ENCODE peak calls at places on chromosomes 7 and 10, in ten cellular contexts. H, X, G, Y, S, F, V, O, D and N are unnamed samples.

GRCh38 chr7:94632338-94633024 is 23.5 kb downstream of the SGCE start:
- DNase-seq in G (no peak), D (no peak), H (no peak), O (no peak), Y (no peak), F (no peak), S (no peak), X (no peak), V (no peak), N (no peak)

GRCh38 chr7:54877683-54878082 is 118.7 kb upstream of the SEC61G start:
- DNase-seq in V (no peak), O (no peak), S (no peak), G (no peak), H (no peak), X (no peak), F (no peak), D (peak; percentile 24), Y (no peak), N (no peak)

GRCh38 chr7:23106801-23107713 is 1.5 kb downstream of the KLHL7 start:
- DNase-seq in V (no peak), Y (no peak), G (no peak), F (no peak), O (no peak), D (no peak), H (no peak), S (no peak), X (no peak), N (no peak)

GRCh38 chr7:121442845-121443244 is 46.7 kb upstream of the FAM3C start:
- DNase-seq in Y (no peak), X (no peak), D (no peak), H (no peak), F (no peak), O (no peak), V (no peak), G (no peak), S (no peak), N (no peak)

GRCh38 chr7:84191842-84192241 is 2.7 kb downstream of the SEMA3A start:
- DNase-seq in X (no peak), V (no peak), F (no peak), O (no peak), H (no peak), S (no peak), G (no peak), D (no peak), Y (no peak), N (no peak)

GRCh38 chr7:7203813-7204575 is 21.6 kb downstream of the C1GALT1 start:
- DNase-seq in X (no peak), D (no peak), O (no peak), S (no peak), F (no peak), Y (no peak), G (no peak), H (no peak), V (no peak), N (no peak)

GRCh38 chr7:98559958-98560357 is 57.1 kb upstream of the NPTX2 start:
- DNase-seq in O (peak; percentile 9), G (no peak), S (no peak), F (no peak), V (no peak), X (no peak), H (no peak), D (no peak), Y (peak; percentile 19), N (no peak)

GRCh38 chr7:2471396-2471795 is 4.8 kb downstream of the GRIFIN start:
- DNase-seq in Y (no peak), G (no peak), H (no peak), S (peak; percentile 86), D (no peak), O (no peak), F (no peak), X (no peak), V (no peak), N (no peak)

GRCh38 chr7:46945328-46945727 is 636.6 kb downstream of the TNS3 start:
- DNase-seq in G (no peak), D (no peak), Y (no peak), H (no peak), V (no peak), X (no peak), S (no peak), F (no peak), O (no peak), N (no peak)

DNA sequence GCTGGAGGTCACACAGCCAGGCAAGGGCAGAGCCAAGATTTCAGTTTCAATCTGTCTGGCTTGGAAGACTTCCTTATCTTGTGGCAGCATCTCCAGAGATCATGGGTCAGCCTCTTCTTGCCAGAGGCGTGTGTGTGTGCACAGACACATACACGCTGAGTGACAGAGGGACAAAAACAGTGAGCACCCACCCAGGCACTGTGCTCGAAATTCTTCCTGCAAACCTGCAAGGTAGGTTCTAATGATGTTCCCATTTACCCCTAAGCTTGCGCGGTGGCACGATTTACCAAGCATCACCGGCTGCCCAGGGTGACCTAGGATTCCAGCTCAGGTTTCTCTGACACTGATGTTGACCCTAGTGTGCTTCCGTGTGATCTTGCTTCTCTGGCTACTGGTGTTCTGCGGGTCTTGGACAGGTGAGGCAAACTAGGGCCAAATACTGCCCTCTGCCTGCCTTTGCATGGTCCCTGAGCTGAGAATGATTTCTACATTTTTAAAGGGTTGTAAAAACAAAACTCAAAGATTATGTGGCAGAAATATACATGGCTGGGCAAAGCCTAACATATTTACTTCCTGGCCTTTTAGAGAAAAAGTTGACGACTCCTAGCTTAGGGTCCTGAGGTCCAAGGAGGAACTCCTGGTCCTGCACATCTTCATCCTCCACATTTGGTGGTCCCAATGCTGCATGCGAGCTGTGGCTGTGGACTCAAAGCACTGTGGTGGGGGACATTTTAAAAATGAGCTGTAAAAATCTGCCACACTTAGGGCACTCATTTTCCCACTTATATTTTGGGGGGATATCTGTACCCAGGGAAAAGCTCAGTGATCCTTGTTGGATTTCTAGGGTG is 268.5 kb downstream of the RPS24 start:
- DNase-seq in V (no peak), Y (no peak), S (peak; percentile 62), G (no peak), O (no peak), H (no peak), D (peak; percentile 6), X (no peak), F (no peak), N (no peak)
- TF ChIP-seq CTCF in V (no peak), Y (peak; percentile 41), S (no peak), G (no peak), O (peak; percentile 7), H (peak; percentile 29), D (peak; percentile 49), X (no peak), F (no peak), N (no peak)

GRCh38 chr7:12583922-12584321 is 13.4 kb downstream of the SCIN start:
- DNase-seq in F (no peak), O (no peak), G (no peak), S (no peak), V (no peak), Y (no peak), X (no peak), D (peak; percentile 27), H (no peak), N (no peak)
- H3K27ac ChIP-seq in F (no peak overlapping the region), O (no peak overlapping the region), G (no peak overlapping the region), S (no peak overlapping the region), V (no peak overlapping the region), Y (no peak overlapping the region), X (no peak overlapping the region), D (no peak overlapping the region), H (no peak overlapping the region), N (peak overlapping the region; percentile 57)

DNA sequence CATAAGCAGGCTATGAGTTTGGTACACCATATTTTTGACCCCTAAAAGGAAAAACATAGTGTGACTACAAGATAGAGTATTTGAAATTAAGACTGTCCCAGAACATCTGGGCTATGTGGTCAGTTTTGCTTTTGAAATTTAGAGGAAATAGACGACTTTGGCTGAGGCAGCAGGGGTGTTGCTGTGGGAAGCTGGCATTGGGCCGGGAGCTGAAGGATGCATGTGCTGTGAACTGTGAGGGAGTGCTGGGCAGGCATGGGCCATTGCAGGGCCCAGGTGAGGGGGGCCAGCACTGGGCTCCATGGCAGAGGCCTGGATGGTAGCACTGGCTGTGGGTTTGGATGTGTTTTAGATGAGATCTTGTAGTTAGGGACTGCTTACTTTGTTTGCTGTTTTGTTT is 168.3 kb downstream of the BMPER start:
- DNase-seq in Y (no peak), S (no peak), D (no peak), G (no peak), H (no peak), O (no peak), X (peak; percentile 22), V (peak; percentile 65), F (no peak), N (no peak)
- TF ChIP-seq EP300 in Y (no peak), S (no peak), D (no peak), G (no peak), H (no peak), O (no peak), X (no peak), V (no peak), F (no peak), N (no peak)

DNA sequence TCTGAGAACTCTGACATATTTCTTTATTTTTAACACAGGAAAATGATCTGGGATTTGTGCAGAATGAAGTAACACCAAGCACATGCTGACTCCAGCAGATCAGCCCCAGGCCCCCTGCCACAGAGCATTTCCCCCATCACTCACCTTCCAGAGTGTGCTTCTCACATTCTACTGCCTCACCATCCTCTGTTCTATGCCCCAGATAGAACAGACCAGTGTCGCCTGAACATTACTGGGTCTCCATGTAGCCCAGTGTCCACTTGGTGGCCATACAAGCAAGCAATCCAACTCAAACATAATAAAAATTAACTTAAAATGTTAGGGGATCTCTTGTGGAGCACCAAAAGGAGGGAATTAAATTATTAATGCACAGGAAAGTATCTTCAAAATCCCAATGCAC is 58.8 kb downstream of the SORBS1 start:
- DNase-seq in G (no peak), O (no peak), F (no peak), D (no peak), X (no peak), H (no peak), S (no peak), Y (no peak), V (no peak), N (no peak)
- TF ChIP-seq CTCF in G (no peak), O (no peak), F (no peak), D (peak; percentile 18), X (no peak), H (no peak), S (no peak), Y (no peak), V (no peak), N (no peak)

GRCh38 chr10:110101464-110102144 is 93.8 kb downstream of the ADD3 start:
- DNase-seq in O (no peak), F (no peak), G (no peak), X (no peak), S (no peak), H (no peak), V (no peak), D (no peak), Y (no peak), N (no peak)
- H3K27ac ChIP-seq in O (no peak overlapping the region), F (no peak overlapping the region), G (no peak overlapping the region), X (no peak overlapping the region), S (no peak overlapping the region), H (no peak overlapping the region), V (no peak overlapping the region), D (no peak overlapping the region), Y (no peak overlapping the region), N (no peak overlapping the region)

GRCh38 chr7:100674441-100675407 is 1.2 kb downstream of the GNB2 start:
- DNase-seq in V (peak; percentile 61), F (no peak), H (no peak), S (peak; percentile 75), G (no peak), X (no peak), O (peak; percentile 60), Y (no peak), D (no peak), N (peak; percentile 49)
- TF ChIP-seq EP300 in V (no peak), F (no peak), H (no peak), S (no peak), G (no peak), X (no peak), O (no peak), Y (no peak), D (no peak), N (no peak)